ENCODE peak calls at places on chromosomes 3 and 15, in six cellular contexts. One of them, this sample, is unnamed.

GRCh38 chr3:171875923-171876412 is 32.8 kb downstream of the TMEM212 start:
- DNase-seq in adrenal gland: no peak
- DNase-seq in lower lobe of right lung: no peak
- DNase-seq in AG04450: no peak
- DNase-seq in endothelial cell of umbilical vein: no peak
- DNase-seq in tibial artery: no peak
- DNase-seq in this sample: no peak

GRCh38 chr3:31503456-31503855 is 29.3 kb upstream of the STT3B start:
- DNase-seq in adrenal gland: no peak
- DNase-seq in lower lobe of right lung: no peak
- DNase-seq in AG04450: no peak
- DNase-seq in endothelial cell of umbilical vein: no peak
- DNase-seq in tibial artery: no peak
- DNase-seq in this sample: peak

GRCh38 chr3:52498134-52499054 is 3.3 kb downstream of the STAB1 start:
- DNase-seq in adrenal gland: no peak
- DNase-seq in lower lobe of right lung: peak
- DNase-seq in AG04450: no peak
- DNase-seq in endothelial cell of umbilical vein: no peak
- DNase-seq in tibial artery: peak
- DNase-seq in this sample: no peak

GRCh38 chr3:104796556-104796955 is 570.2 kb upstream of the ALCAM start:
- DNase-seq in adrenal gland: no peak
- DNase-seq in lower lobe of right lung: no peak
- DNase-seq in AG04450: peak
- DNase-seq in endothelial cell of umbilical vein: no peak
- DNase-seq in tibial artery: no peak
- DNase-seq in this sample: no peak

GRCh38 chr3:72082121-72082715 is 297.3 kb upstream of the PROK2 start:
- DNase-seq in adrenal gland: no peak
- DNase-seq in lower lobe of right lung: peak
- DNase-seq in AG04450: no peak
- DNase-seq in endothelial cell of umbilical vein: peak
- DNase-seq in tibial artery: no peak
- DNase-seq in this sample: no peak

GRCh38 chr3:105878061-105878460 is 9.2 kb upstream of the CBLB start:
- DNase-seq in adrenal gland: no peak
- DNase-seq in lower lobe of right lung: no peak
- DNase-seq in AG04450: no peak
- DNase-seq in endothelial cell of umbilical vein: no peak
- DNase-seq in tibial artery: no peak
- DNase-seq in this sample: no peak

GRCh38 chr3:120615863-120616599 is 19.9 kb downstream of the NDUFB4 start:
- DNase-seq in adrenal gland: peak
- DNase-seq in lower lobe of right lung: no peak
- DNase-seq in AG04450: no peak
- DNase-seq in endothelial cell of umbilical vein: peak
- DNase-seq in tibial artery: peak
- DNase-seq in this sample: peak

GRCh38 chr3:189947068-189947467 is 173.6 kb downstream of the P3H2 start:
- DNase-seq in adrenal gland: no peak
- DNase-seq in lower lobe of right lung: no peak
- DNase-seq in AG04450: no peak
- DNase-seq in endothelial cell of umbilical vein: no peak
- DNase-seq in tibial artery: no peak
- DNase-seq in this sample: no peak

GRCh38 chr3:194083253-194084224 is 52.4 kb upstream of the HES1 start:
- DNase-seq in adrenal gland: no peak
- DNase-seq in lower lobe of right lung: no peak
- DNase-seq in AG04450: no peak
- DNase-seq in endothelial cell of umbilical vein: no peak
- DNase-seq in tibial artery: no peak
- DNase-seq in this sample: no peak

GRCh38 chr3:138328341-138328740 is 1.3 kb downstream of the NME9 start:
- DNase-seq in adrenal gland: no peak
- DNase-seq in lower lobe of right lung: no peak
- DNase-seq in AG04450: no peak
- DNase-seq in endothelial cell of umbilical vein: no peak
- DNase-seq in tibial artery: no peak
- DNase-seq in this sample: peak

GRCh38 chr3:8239718-8240698 is 261.6 kb upstream of the LMCD1 start:
- DNase-seq in adrenal gland: peak
- DNase-seq in lower lobe of right lung: no peak
- DNase-seq in AG04450: peak
- DNase-seq in endothelial cell of umbilical vein: peak
- DNase-seq in tibial artery: no peak
- DNase-seq in this sample: peak

GRCh38 chr3:137409584-137409983 is 354.5 kb upstream of the SOX14 start:
- DNase-seq in adrenal gland: no peak
- DNase-seq in lower lobe of right lung: no peak
- DNase-seq in AG04450: no peak
- DNase-seq in endothelial cell of umbilical vein: no peak
- DNase-seq in tibial artery: no peak
- DNase-seq in this sample: no peak

GRCh38 chr3:170499562-170500156 is 81.0 kb downstream of the CLDN11 start:
- DNase-seq in adrenal gland: peak
- DNase-seq in lower lobe of right lung: no peak
- DNase-seq in AG04450: peak
- DNase-seq in endothelial cell of umbilical vein: peak
- DNase-seq in tibial artery: no peak
- DNase-seq in this sample: peak

GRCh38 chr3:184129012-184129411 is 6.1 kb upstream of the EIF2B5 start:
- DNase-seq in adrenal gland: no peak
- DNase-seq in lower lobe of right lung: peak
- DNase-seq in AG04450: no peak
- DNase-seq in endothelial cell of umbilical vein: peak
- DNase-seq in tibial artery: no peak
- DNase-seq in this sample: peak

GRCh38 chr3:149647285-149647684 is 10.5 kb downstream of the WWTR1 start:
- DNase-seq in adrenal gland: no peak
- DNase-seq in lower lobe of right lung: no peak
- DNase-seq in AG04450: no peak
- DNase-seq in endothelial cell of umbilical vein: no peak
- DNase-seq in tibial artery: no peak
- DNase-seq in this sample: no peak

GRCh38 chr3:177733936-177734335 is 536.7 kb upstream of the TBL1XR1 start:
- DNase-seq in adrenal gland: no peak
- DNase-seq in lower lobe of right lung: no peak
- DNase-seq in AG04450: no peak
- DNase-seq in endothelial cell of umbilical vein: no peak
- DNase-seq in tibial artery: no peak
- DNase-seq in this sample: no peak

GRCh38 chr3:108552267-108553159 is 36.7 kb downstream of the CIP2A start:
- DNase-seq in adrenal gland: peak
- DNase-seq in lower lobe of right lung: no peak
- DNase-seq in AG04450: peak
- DNase-seq in endothelial cell of umbilical vein: peak
- DNase-seq in tibial artery: no peak
- DNase-seq in this sample: peak

GRCh38 chr3:134360046-134360445 is 14.2 kb downstream of the AMOTL2 start:
- DNase-seq in adrenal gland: no peak
- DNase-seq in lower lobe of right lung: peak
- DNase-seq in AG04450: no peak
- DNase-seq in endothelial cell of umbilical vein: no peak
- DNase-seq in tibial artery: no peak
- DNase-seq in this sample: no peak

GRCh38 chr3:16300881-16301359 is 35.9 kb downstream of the OXNAD1 start:
- DNase-seq in adrenal gland: no peak
- DNase-seq in lower lobe of right lung: no peak
- DNase-seq in AG04450: no peak
- DNase-seq in endothelial cell of umbilical vein: no peak
- DNase-seq in tibial artery: no peak
- DNase-seq in this sample: no peak

GRCh38 chr15:43151688-43152087 is 18.3 kb downstream of the TMEM62 start:
- DNase-seq in adrenal gland: no peak
- DNase-seq in lower lobe of right lung: no peak
- DNase-seq in AG04450: no peak
- DNase-seq in endothelial cell of umbilical vein: no peak
- DNase-seq in tibial artery: no peak
- DNase-seq in this sample: no peak

GRCh38 chr3:109685084-109686079 is 348.0 kb upstream of the DPPA4 start:
- DNase-seq in adrenal gland: peak
- DNase-seq in lower lobe of right lung: no peak
- DNase-seq in AG04450: peak
- DNase-seq in endothelial cell of umbilical vein: no peak
- DNase-seq in tibial artery: peak
- DNase-seq in this sample: peak

GRCh38 chr15:65811835-65812234 is 19.7 kb upstream of the DENND4A start:
- DNase-seq in adrenal gland: peak
- DNase-seq in lower lobe of right lung: no peak
- DNase-seq in AG04450: no peak
- DNase-seq in endothelial cell of umbilical vein: no peak
- DNase-seq in tibial artery: no peak
- DNase-seq in this sample: no peak

GRCh38 chr15:65801229-65801813 is 9.2 kb upstream of the DENND4A start:
- DNase-seq in adrenal gland: no peak
- DNase-seq in lower lobe of right lung: no peak
- DNase-seq in AG04450: no peak
- DNase-seq in endothelial cell of umbilical vein: no peak
- DNase-seq in tibial artery: no peak
- DNase-seq in this sample: no peak

GRCh38 chr15:65804252-65804931 is 12.3 kb upstream of the DENND4A start:
- DNase-seq in adrenal gland: no peak
- DNase-seq in lower lobe of right lung: no peak
- DNase-seq in AG04450: no peak
- DNase-seq in endothelial cell of umbilical vein: no peak
- DNase-seq in tibial artery: no peak
- DNase-seq in this sample: no peak

GRCh38 chr15:65805019-65805738 is 13.1 kb upstream of the DENND4A start:
- DNase-seq in adrenal gland: no peak
- DNase-seq in lower lobe of right lung: no peak
- DNase-seq in AG04450: no peak
- DNase-seq in endothelial cell of umbilical vein: peak
- DNase-seq in tibial artery: no peak
- DNase-seq in this sample: no peak

GRCh38 chr15:65806387-65806786 is 14.3 kb upstream of the DENND4A start:
- DNase-seq in adrenal gland: no peak
- DNase-seq in lower lobe of right lung: no peak
- DNase-seq in AG04450: no peak
- DNase-seq in endothelial cell of umbilical vein: no peak
- DNase-seq in tibial artery: no peak
- DNase-seq in this sample: no peak
- H3K27ac ChIP-seq in adrenal gland: no peak
- H3K27ac ChIP-seq in lower lobe of right lung: no peak
- H3K27ac ChIP-seq in AG04450: no peak
- H3K27ac ChIP-seq in endothelial cell of umbilical vein: no peak
- H3K27ac ChIP-seq in tibial artery: no peak
- H3K27ac ChIP-seq in this sample: no peak

DNA sequence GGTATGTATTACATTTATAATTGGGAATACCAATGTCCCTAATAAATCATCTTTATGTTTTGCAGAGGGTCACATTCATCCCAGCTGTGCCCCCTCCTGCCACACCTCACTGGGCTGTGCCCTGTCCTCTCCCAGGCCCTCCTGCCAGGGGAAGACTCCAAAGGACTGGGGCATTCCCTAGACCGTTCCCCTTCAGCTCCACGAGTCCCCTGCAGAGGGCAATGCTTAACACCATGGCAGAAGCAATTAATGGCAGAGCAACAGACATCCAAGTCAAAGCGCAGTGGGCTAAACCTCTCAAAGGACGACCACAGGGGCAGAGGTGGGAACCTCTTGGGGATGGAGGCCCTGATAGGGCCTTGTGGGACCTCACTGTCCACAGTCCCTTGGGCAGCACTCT is 71.3 kb upstream of the SEC13 start:
- DNase-seq in adrenal gland: no peak
- DNase-seq in lower lobe of right lung: no peak
- DNase-seq in AG04450: no peak
- DNase-seq in endothelial cell of umbilical vein: no peak
- DNase-seq in tibial artery: no peak
- DNase-seq in this sample: no peak
- TF ChIP-seq CTCF in adrenal gland: no peak
- TF ChIP-seq CTCF in lower lobe of right lung: no peak
- TF ChIP-seq CTCF in AG04450: peak
- TF ChIP-seq CTCF in endothelial cell of umbilical vein: no peak
- TF ChIP-seq CTCF in tibial artery: no peak
- TF ChIP-seq CTCF in this sample: peak

GRCh38 chr3:73490453-73491311 is 134.1 kb downstream of the PDZRN3 start:
- DNase-seq in adrenal gland: peak
- DNase-seq in lower lobe of right lung: peak
- DNase-seq in AG04450: no peak
- DNase-seq in endothelial cell of umbilical vein: no peak
- DNase-seq in tibial artery: no peak
- DNase-seq in this sample: no peak
- H3K27ac ChIP-seq in adrenal gland: peak
- H3K27ac ChIP-seq in lower lobe of right lung: peak
- H3K27ac ChIP-seq in AG04450: peak
- H3K27ac ChIP-seq in endothelial cell of umbilical vein: no peak
- H3K27ac ChIP-seq in tibial artery: no peak
- H3K27ac ChIP-seq in this sample: no peak

GRCh38 chr3:129105862-129106261 is 15.7 kb downstream of the RAB43 start:
- DNase-seq in adrenal gland: no peak
- DNase-seq in lower lobe of right lung: peak
- DNase-seq in AG04450: no peak
- DNase-seq in endothelial cell of umbilical vein: no peak
- DNase-seq in tibial artery: no peak
- DNase-seq in this sample: no peak

GRCh38 chr3:129106866-129107565 is 14.6 kb downstream of the RAB43 start:
- DNase-seq in adrenal gland: no peak
- DNase-seq in lower lobe of right lung: peak
- DNase-seq in AG04450: no peak
- DNase-seq in endothelial cell of umbilical vein: no peak
- DNase-seq in tibial artery: no peak
- DNase-seq in this sample: no peak

GRCh38 chr3:129107793-129108192 is 13.8 kb downstream of the RAB43 start:
- DNase-seq in adrenal gland: no peak
- DNase-seq in lower lobe of right lung: peak
- DNase-seq in AG04450: no peak
- DNase-seq in endothelial cell of umbilical vein: no peak
- DNase-seq in tibial artery: no peak
- DNase-seq in this sample: no peak

GRCh38 chr3:129104498-129105079 is 17.0 kb downstream of the RAB43 start:
- DNase-seq in adrenal gland: no peak
- DNase-seq in lower lobe of right lung: peak
- DNase-seq in AG04450: no peak
- DNase-seq in endothelial cell of umbilical vein: no peak
- DNase-seq in tibial artery: no peak
- DNase-seq in this sample: no peak

DNA sequence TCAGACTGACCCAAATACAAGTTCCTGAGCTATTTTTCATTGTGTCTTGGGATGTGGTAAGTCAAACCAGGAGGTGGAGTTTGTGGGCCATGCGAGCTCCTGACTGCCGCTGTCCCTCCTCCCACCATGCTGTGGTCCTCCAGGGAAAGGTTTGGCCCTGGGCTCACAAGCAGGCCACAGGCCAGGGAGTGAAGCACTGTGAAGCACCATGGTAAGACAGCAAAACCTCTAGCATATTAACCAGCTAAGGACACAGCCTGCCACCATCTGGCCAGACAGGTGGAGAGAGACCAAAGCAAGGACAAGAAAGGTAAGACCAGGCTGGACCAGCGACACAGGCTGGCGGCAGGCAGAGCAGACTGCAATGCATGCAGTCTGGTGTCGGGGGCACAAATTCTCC is 15.3 kb downstream of the RAB43 start:
- DNase-seq in adrenal gland: no peak
- DNase-seq in lower lobe of right lung: peak
- DNase-seq in AG04450: no peak
- DNase-seq in endothelial cell of umbilical vein: no peak
- DNase-seq in tibial artery: no peak
- DNase-seq in this sample: no peak
- TF ChIP-seq CTCF in adrenal gland: no peak
- TF ChIP-seq CTCF in lower lobe of right lung: no peak
- TF ChIP-seq CTCF in AG04450: no peak
- TF ChIP-seq CTCF in endothelial cell of umbilical vein: no peak
- TF ChIP-seq CTCF in tibial artery: no peak
- TF ChIP-seq CTCF in this sample: no peak

This sample was measured in A673.